ENCODE peak calls at places on chromosomes 6 and 20, in five cellular contexts. J is psoas muscle; W is MCF 10A; Y is WERI-Rb-1; R is effector CD4-positive, alpha-beta T cell. N is an unnamed sample.
A peak's percentile ranks its signal among the peaks of the same experiment; 100 is the strongest.

GRCh38 chr6:147035891-147036290 is 168.3 kb upstream of the STXBP5 start:
- DNase-seq in J (no peak), W (no peak), Y (no peak), R (no peak), N (no peak)

GRCh38 chr6:27834879-27835549 is 77.2 kb downstream of the OR2B2 start:
- DNase-seq in J (no peak), W (no peak), Y (no peak), R (no peak), N (no peak)

GRCh38 chr6:157531986-157532365 is 151.0 kb downstream of the ZDHHC14 start:
- DNase-seq in J (no peak), W (no peak), Y (no peak), R (no peak), N (no peak)

GRCh38 chr6:131640576-131640975 is 3.5 kb downstream of the ENPP3 start:
- DNase-seq in J (no peak), W (no peak), Y (no peak), R (no peak), N (no peak)

GRCh38 chr6:137731960-137732616 is 135.0 kb upstream of the TNFAIP3 start:
- DNase-seq in J (no peak), W (peak; percentile 83), Y (no peak), R (no peak), N (no peak)

GRCh38 chr6:45163952-45164766 is 164.0 kb upstream of the RUNX2 start:
- DNase-seq in J (no peak), W (peak; percentile 30), Y (no peak), R (no peak), N (no peak)

GRCh38 chr20:46324960-46325703 is 16.8 kb upstream of the CDH22 start:
- DNase-seq in J (no peak), W (peak; percentile 52), Y (peak; percentile 68), R (no peak), N (peak; percentile 42)

GRCh38 chr6:3314621-3315020 is 55.9 kb downstream of the PSMG4 start:
- DNase-seq in J (no peak), W (no peak), Y (no peak), R (no peak), N (no peak)

GRCh38 chr6:71268710-71269437 is 19.7 kb upstream of the OGFRL1 start:
- DNase-seq in J (no peak), W (no peak), Y (no peak), R (no peak), N (no peak)

GRCh38 chr6:16700202-16700997 is 60.9 kb downstream of the ATXN1 start:
- DNase-seq in J (no peak), W (no peak), Y (no peak), R (no peak), N (no peak)

GRCh38 chr20:17343631-17344447 is 117.0 kb downstream of the PCSK2 start:
- DNase-seq in J (no peak), W (no peak), Y (peak; percentile 67), R (no peak), N (no peak)

GRCh38 chr6:133202610-133203343 is 38.4 kb upstream of the EYA4 start:
- DNase-seq in J (no peak), W (peak; percentile 4), Y (no peak), R (no peak), N (no peak)

GRCh38 chr6:118894425-118895240 is 681 bp downstream of the ASF1A start:
- DNase-seq in J (peak; percentile 87), W (peak; percentile 50), Y (peak; percentile 41), R (peak; percentile 52), N (peak; percentile 27)

GRCh38 chr6:23396934-23397333 is 729.1 kb upstream of the NRSN1 start:
- DNase-seq in J (no peak), W (no peak), Y (no peak), R (no peak), N (no peak)

GRCh38 chr6:13485923-13486557 is 1.4 kb downstream of the GFOD1 start:
- DNase-seq in J (peak; percentile 61), W (peak; percentile 61), Y (peak; percentile 69), R (peak; percentile 21), N (no peak)

GRCh38 chr6:117346142-117346930 is 79.4 kb downstream of the ROS1 start:
- DNase-seq in J (no peak), W (peak; percentile 16), Y (no peak), R (no peak), N (peak; percentile 2)

GRCh38 chr6:43715056-43715788 is 27.6 kb upstream of the MRPS18A start:
- DNase-seq in J (no peak), W (no peak), Y (no peak), R (no peak), N (no peak)

GRCh38 chr6:138289739-138290138 is 71.4 kb upstream of the PBOV1 start:
- DNase-seq in J (no peak), W (no peak), Y (peak; percentile 72), R (no peak), N (no peak)

GRCh38 chr6:150380256-150380655 is 11.4 kb downstream of the IYD start:
- DNase-seq in J (no peak), W (no peak), Y (no peak), R (no peak), N (no peak)

GRCh38 chr6:152206072-152206818 is 398.8 kb downstream of the ESR1 start:
- DNase-seq in J (peak; percentile 70), W (peak; percentile 32), Y (peak; percentile 27), R (peak; percentile 10), N (no peak)

GRCh38 chr20:22303523-22303922 is 280.8 kb downstream of the FOXA2 start:
- DNase-seq in J (no peak), W (peak; percentile 27), Y (no peak), R (no peak), N (no peak)

GRCh38 chr6:71721642-71722041 is 164.7 kb upstream of the RIMS1 start:
- DNase-seq in J (no peak), W (no peak), Y (no peak), R (no peak), N (no peak)

GRCh38 chr6:15062311-15063252 is 183.3 kb upstream of the JARID2 start:
- DNase-seq in J (no peak), W (peak; percentile 88), Y (peak; percentile 82), R (no peak), N (no peak)

GRCh38 chr20:1811621-1812498 is 83.3 kb upstream of the SIRPA start:
- DNase-seq in J (no peak), W (no peak), Y (no peak), R (no peak), N (no peak)

GRCh38 chr20:611843-612185 is 1.7 kb upstream of the TCF15 start:
- DNase-seq in J (no peak), W (no peak), Y (no peak), R (no peak), N (no peak)

GRCh38 chr6:72651967-72652956 is 30.4 kb downstream of the KCNQ5 start:
- DNase-seq in J (no peak), W (no peak), Y (no peak), R (no peak), N (no peak)

GRCh38 chr6:71395731-71396409 is 107.3 kb downstream of the OGFRL1 start:
- DNase-seq in J (no peak), W (no peak), Y (no peak), R (no peak), N (no peak)

GRCh38 chr6:23394699-23395098 is 731.3 kb upstream of the NRSN1 start:
- DNase-seq in J (no peak), W (no peak), Y (no peak), R (no peak), N (no peak)

GRCh38 chr6:168031411-168032382 is 34.2 kb downstream of the KIF25 start:
- DNase-seq in J (no peak), W (no peak), Y (no peak), R (no peak), N (no peak)

GRCh38 chr6:36650848-36651247 is 27.7 kb upstream of the CDKN1A start:
- DNase-seq in J (no peak), W (no peak), Y (no peak), R (no peak), N (no peak)

GRCh38 chr6:136324981-136325380 is 35.3 kb upstream of the BCLAF1 start:
- DNase-seq in J (no peak), W (no peak), Y (no peak), R (no peak), N (peak; percentile 31)

GRCh38 chr6:47633141-47633540 is 65.2 kb upstream of the ADGRF4 start:
- DNase-seq in J (no peak), W (peak; percentile 29), Y (peak; percentile 55), R (no peak), N (peak; percentile 19)